ENCODE peak calls at places on chromosomes 3 and 15, in nine cellular contexts. D, N, S, A, O, C, P, Q and X are unnamed samples.

GRCh38 chr3:59580499-59580898 is 530.7 kb upstream of the CFAP20DC start:
- DNase-seq in O (no peak), D (no peak), A (no peak), N (no peak), S (no peak), Q (no peak), P (no peak), C (no peak), X (no peak)

GRCh38 chr3:64157150-64158035 is 67.9 kb downstream of the PRICKLE2 start:
- DNase-seq in C (no peak), P (peak; percentile 59), Q (no peak), S (no peak), D (peak; percentile 20), A (no peak), O (no peak), N (no peak), X (peak; percentile 68)

GRCh38 chr3:189862385-189863023 is 231.3 kb downstream of the TP63 start:
- DNase-seq in A (no peak), D (no peak), S (no peak), P (no peak), O (no peak), N (no peak), C (no peak), Q (peak; percentile 61), X (no peak)

GRCh38 chr3:176416870-176417269 is 780.4 kb downstream of the TBL1XR1 start:
- DNase-seq in O (no peak), C (no peak), N (no peak), S (no peak), P (no peak), A (no peak), Q (no peak), D (no peak), X (no peak)

GRCh38 chr3:126197854-126198584 is 17.6 kb upstream of the ALDH1L1 start:
- DNase-seq in C (peak; percentile 64), N (peak; percentile 79), D (peak; percentile 76), P (peak; percentile 70), S (peak; percentile 87), O (peak; percentile 85), A (no peak), Q (peak; percentile 82), X (no peak)

GRCh38 chr3:109553573-109554371 is 216.4 kb upstream of the DPPA4 start:
- DNase-seq in C (no peak), A (no peak), O (no peak), N (no peak), D (no peak), P (no peak), S (no peak), Q (no peak), X (no peak)

GRCh38 chr15:69668963-69669362 is 216.3 kb downstream of the RPLP1 start:
- DNase-seq in C (no peak), D (no peak), S (no peak), N (no peak), P (no peak), O (no peak), A (no peak), Q (no peak), X (peak; percentile 44)

GRCh38 chr15:98671060-98672008 is 23.0 kb downstream of the IGF1R start:
- DNase-seq in C (no peak), D (no peak), A (no peak), Q (peak; percentile 74), P (no peak), O (no peak), N (no peak), S (no peak), X (no peak)

GRCh38 chr3:167361356-167361755 is 18.7 kb downstream of the ZBBX start:
- DNase-seq in C (no peak), N (no peak), S (no peak), O (no peak), P (no peak), D (no peak), Q (no peak), A (no peak), X (no peak)

GRCh38 chr3:58804914-58805313 is 138.3 kb upstream of the FAM3D start:
- DNase-seq in N (no peak), P (no peak), Q (no peak), C (no peak), S (no peak), O (no peak), D (no peak), A (no peak), X (no peak)

DNA sequence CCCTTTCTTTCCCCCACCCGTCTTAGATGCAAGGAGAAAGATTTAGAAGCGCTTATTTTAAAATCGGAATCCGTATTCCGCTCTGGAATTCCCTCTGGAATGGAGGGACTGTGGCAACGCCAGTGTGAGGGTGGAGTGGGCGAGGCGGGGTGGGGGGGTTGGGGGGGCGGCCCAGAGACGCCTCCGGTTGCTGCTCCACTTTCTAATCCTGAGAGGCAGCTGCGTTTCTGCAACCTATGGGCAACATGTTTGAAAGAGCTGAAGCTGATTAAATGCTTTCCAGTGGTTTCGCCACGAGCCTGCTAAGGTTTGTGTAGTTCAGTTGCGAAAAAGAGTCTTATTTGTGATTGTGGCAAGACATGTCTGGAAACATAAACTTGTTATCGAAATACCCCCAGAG is at the start of gene CCK:
- DNase-seq in A (no peak), D (no peak), O (no peak), C (no peak), Q (no peak), N (no peak), S (no peak), P (no peak), X (no peak)
- H3K4me3 ChIP-seq in A (no peak within 1 kb of the TSS), D (no peak within 1 kb of the TSS), O (no peak within 1 kb of the TSS), C (no peak within 1 kb of the TSS), Q (no peak within 1 kb of the TSS), N (no peak within 1 kb of the TSS), S (no peak within 1 kb of the TSS), P (no peak within 1 kb of the TSS), X (no peak within 1 kb of the TSS)

DNA sequence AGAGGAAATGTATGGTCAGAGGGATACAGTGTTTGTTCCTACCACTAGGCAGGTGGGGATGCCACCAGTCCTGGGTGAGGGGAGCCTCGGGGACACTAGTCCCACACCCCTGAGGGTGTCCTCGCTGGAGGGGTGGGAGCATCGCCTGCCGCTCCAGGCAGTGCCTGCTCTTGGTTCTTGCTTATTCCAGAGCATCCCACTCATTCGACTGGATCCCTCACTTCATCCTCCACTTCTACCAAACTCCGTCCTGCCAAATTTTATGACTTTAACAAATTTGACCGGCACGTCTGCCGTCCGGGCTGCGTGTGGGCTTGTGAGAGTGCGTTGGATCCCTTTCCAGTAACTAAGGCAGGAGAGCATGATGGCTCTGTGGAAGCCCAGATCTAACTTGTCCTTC is 34.8 kb downstream of the MGLL start:
- DNase-seq in A (no peak), N (no peak), P (no peak), S (peak; percentile 76), C (no peak), D (no peak), Q (no peak), O (no peak), X (no peak)
- H3K4me1 ChIP-seq in A (peaks cover 3% of the 10 kb centered on the region), N (peaks cover 4% of the 10 kb centered on the region), P (peaks cover 12% of the 10 kb centered on the region), S (peaks cover 92% of the 10 kb centered on the region), C (peaks cover 24% of the 10 kb centered on the region), D (peaks cover under 1% of the 10 kb centered on the region), Q (peaks cover 39% of the 10 kb centered on the region), O (peaks cover 41% of the 10 kb centered on the region), X (peaks cover 52% of the 10 kb centered on the region)

GRCh38 chr3:35409991-35410390 is 229.3 kb upstream of the ARPP21 start:
- DNase-seq in N (no peak), D (no peak), S (no peak), A (no peak), Q (no peak), O (no peak), P (no peak), C (no peak), X (no peak)
- H3K27ac ChIP-seq in N (no peak overlapping the region), D (no peak overlapping the region), S (no peak overlapping the region), A (no peak overlapping the region), Q (no peak overlapping the region), O (no peak overlapping the region), P (no peak overlapping the region), C (no peak overlapping the region), X (no peak overlapping the region)

DNA sequence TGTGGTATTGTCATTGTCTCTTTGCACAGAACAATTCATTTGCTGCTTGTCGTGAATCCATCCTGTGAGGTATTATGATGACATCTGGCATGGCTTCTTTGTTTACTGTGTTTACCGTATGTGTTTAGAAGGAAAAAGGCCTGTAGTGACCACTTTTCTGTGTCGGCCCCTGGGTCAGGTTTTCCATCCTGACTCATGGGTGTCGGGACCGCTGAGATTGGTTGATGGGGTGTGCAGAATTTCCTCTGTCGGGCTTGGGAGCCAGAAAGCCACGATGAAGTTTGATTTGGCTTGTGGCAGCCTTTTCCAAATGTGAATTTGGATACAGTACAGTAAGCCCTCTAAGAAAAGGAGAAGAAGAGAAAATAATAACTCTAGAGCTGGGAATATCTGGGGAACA is 113.5 kb downstream of the FNDC3B start:
- DNase-seq in C (peak; percentile 35), S (no peak), P (no peak), N (no peak), A (no peak), Q (peak; percentile 87), D (no peak), O (no peak), X (no peak)
- H3K4me3 ChIP-seq in C (no peak overlapping the region), S (no peak overlapping the region), P (no peak overlapping the region), N (no peak overlapping the region), A (no peak overlapping the region), Q (peak overlapping the region; percentile 45), D (peak overlapping the region; percentile 10), O (no peak overlapping the region), X (no peak overlapping the region)

GRCh38 chr3:43194490-43195115 is 88.7 kb upstream of the POMGNT2 start:
- DNase-seq in Q (no peak), N (no peak), D (no peak), S (no peak), O (no peak), C (no peak), A (no peak), P (peak; percentile 74), X (no peak)
- H3K4me1 ChIP-seq in Q (peaks cover 18% of the 10 kb centered on the region), N (no peaks in the 10 kb centered on the region), D (no peaks in the 10 kb centered on the region), S (no peaks in the 10 kb centered on the region), O (no peaks in the 10 kb centered on the region), C (no peaks in the 10 kb centered on the region), A (peaks cover 80% of the 10 kb centered on the region), P (peaks cover 9% of the 10 kb centered on the region), X (no peaks in the 10 kb centered on the region)

GRCh38 chr15:73957785-73958184 is 31.5 kb downstream of the LOXL1 start:
- DNase-seq in P (no peak), S (peak; percentile 4), Q (no peak), N (no peak), A (no peak), O (no peak), D (no peak), C (no peak), X (no peak)
- H3K27ac ChIP-seq in P (no peak overlapping the region), S (no peak overlapping the region), Q (peak overlapping the region; percentile 70), N (no peak overlapping the region), A (no peak overlapping the region), O (peak overlapping the region; percentile 42), D (no peak overlapping the region), C (no peak overlapping the region), X (no peak overlapping the region)